ENCODE peak calls at places on chromosomes 6 and 20, in five cellular contexts. W, C, D, V and E are unnamed samples.
A peak's percentile ranks its signal among the peaks of the same experiment; 100 is the strongest.

GRCh38 chr6:33080127-33081089 is 4.6 kb downstream of the HLA-DPB1 start:
- DNase-seq in W (no peak), C (peak; percentile 82), D (peak; percentile 25), V (no peak), E (peak; percentile 84)

GRCh38 chr6:75480425-75480824 is 13.2 kb downstream of the FILIP1 start:
- DNase-seq in W (no peak), C (no peak), D (peak; percentile 34), V (no peak), E (no peak)

GRCh38 chr20:31630187-31630790 is 7.4 kb upstream of the COX4I2 start:
- DNase-seq in W (no peak), C (peak; percentile 41), D (no peak), V (no peak), E (no peak)

GRCh38 chr6:122049341-122049740 is 350.1 kb upstream of the HSF2 start:
- DNase-seq in W (no peak), C (no peak), D (peak; percentile 36), V (no peak), E (no peak)

GRCh38 chr6:81788748-81789147 is 36.3 kb upstream of the TENT5A start:
- DNase-seq in W (no peak), C (peak; percentile 28), D (no peak), V (no peak), E (no peak)

GRCh38 chr20:47370214-47370613 is 13.7 kb upstream of the ZMYND8 start:
- DNase-seq in W (no peak), C (no peak), D (no peak), V (no peak), E (no peak)

GRCh38 chr20:15561707-15562106 is 1011.5 kb downstream of the KIF16B start:
- DNase-seq in W (no peak), C (peak; percentile 10), D (no peak), V (no peak), E (no peak)

GRCh38 chr6:84224251-84224650 is 3.2 kb downstream of the CEP162 start:
- DNase-seq in W (no peak), C (no peak), D (peak; percentile 8), V (no peak), E (no peak)

GRCh38 chr6:69768664-69769063 is 28.1 kb downstream of the LMBRD1 start:
- DNase-seq in W (no peak), C (no peak), D (no peak), V (no peak), E (no peak)

GRCh38 chr6:15417811-15418210 is 171.9 kb downstream of the JARID2 start:
- DNase-seq in W (no peak), C (no peak), D (peak; percentile 84), V (no peak), E (no peak)

GRCh38 chr6:158959552-158959951 is 40.5 kb downstream of the RSPH3 start:
- DNase-seq in W (no peak), C (no peak), D (no peak), V (no peak), E (no peak)

GRCh38 chr6:142289687-142290086 is 12.1 kb upstream of the ADGRG6 start:
- DNase-seq in W (no peak), C (no peak), D (no peak), V (no peak), E (no peak)

GRCh38 chr6:112701201-112701600 is 354.1 kb downstream of the RFPL4B start:
- DNase-seq in W (no peak), C (peak; percentile 15), D (peak; percentile 52), V (no peak), E (no peak)

GRCh38 chr6:132404736-132405135 is 3.5 kb upstream of the MOXD1 start:
- DNase-seq in W (no peak), C (no peak), D (no peak), V (no peak), E (no peak)

GRCh38 chr6:33695451-33695855 is 16.0 kb downstream of the UQCC2 start:
- DNase-seq in W (no peak), C (no peak), D (no peak), V (no peak), E (no peak)

GRCh38 chr6:140684776-140685550 is 1310.5 kb upstream of the CITED2 start:
- DNase-seq in W (no peak), C (no peak), D (no peak), V (no peak), E (no peak)

GRCh38 chr6:55668625-55669024 is 89.6 kb upstream of the HMGCLL1 start:
- DNase-seq in W (no peak), C (peak; percentile 25), D (peak; percentile 3), V (no peak), E (no peak)

GRCh38 chr6:41222513-41222912 is 5.6 kb upstream of the TREML4 start:
- DNase-seq in W (no peak), C (no peak), D (no peak), V (no peak), E (no peak)

GRCh38 chr6:139996253-139996834 is 621.9 kb upstream of the CITED2 start:
- DNase-seq in W (no peak), C (peak; percentile 34), D (no peak), V (no peak), E (no peak)

GRCh38 chr20:16518784-16519084 is 54.5 kb downstream of the KIF16B start:
- DNase-seq in W (no peak), C (no peak), D (no peak), V (no peak), E (no peak)

GRCh38 chr20:37574199-37574890 is 46.7 kb upstream of the BLCAP start:
- DNase-seq in W (no peak), C (no peak), D (no peak), V (no peak), E (no peak)

GRCh38 chr6:120844084-120844483 is 490.2 kb downstream of the TBC1D32 start:
- DNase-seq in W (no peak), C (no peak), D (no peak), V (no peak), E (no peak)

GRCh38 chr6:105519954-105520353 is 117.1 kb upstream of the PREP start:
- DNase-seq in W (no peak), C (no peak), D (no peak), V (no peak), E (no peak)

GRCh38 chr20:13870349-13870748 is 85.5 kb downstream of the NDUFAF5 start:
- DNase-seq in W (no peak), C (no peak), D (no peak), V (no peak), E (no peak)

DNA sequence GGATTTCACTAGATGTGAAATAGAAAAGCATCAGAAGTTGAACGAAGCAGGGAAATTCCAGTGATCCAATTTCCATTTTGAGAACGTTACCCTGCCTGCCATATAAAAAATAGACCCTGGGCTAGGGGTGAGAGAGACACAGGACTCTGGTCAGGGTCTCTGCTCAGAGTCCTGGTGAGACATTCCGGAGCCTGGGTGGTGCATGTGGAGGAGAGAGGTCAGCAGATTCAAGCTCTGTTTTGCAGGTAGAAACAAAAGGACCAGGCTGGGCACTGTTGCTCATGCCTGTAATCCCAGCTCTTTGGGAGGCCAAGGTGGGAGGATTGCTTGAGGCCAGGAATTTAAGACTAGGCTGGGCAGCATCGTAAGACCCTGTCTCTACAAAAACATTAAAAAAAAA is 17.9 kb downstream of the PKIG start:
- DNase-seq in W (no peak), C (no peak), D (no peak), V (no peak), E (no peak)
- H3K4me1 ChIP-seq in W (peaks cover 26% of the 10 kb centered on the region), C (peaks cover 16% of the 10 kb centered on the region), D (peaks cover 18% of the 10 kb centered on the region), V (peaks cover 8% of the 10 kb centered on the region), E (peaks cover 4% of the 10 kb centered on the region)

DNA sequence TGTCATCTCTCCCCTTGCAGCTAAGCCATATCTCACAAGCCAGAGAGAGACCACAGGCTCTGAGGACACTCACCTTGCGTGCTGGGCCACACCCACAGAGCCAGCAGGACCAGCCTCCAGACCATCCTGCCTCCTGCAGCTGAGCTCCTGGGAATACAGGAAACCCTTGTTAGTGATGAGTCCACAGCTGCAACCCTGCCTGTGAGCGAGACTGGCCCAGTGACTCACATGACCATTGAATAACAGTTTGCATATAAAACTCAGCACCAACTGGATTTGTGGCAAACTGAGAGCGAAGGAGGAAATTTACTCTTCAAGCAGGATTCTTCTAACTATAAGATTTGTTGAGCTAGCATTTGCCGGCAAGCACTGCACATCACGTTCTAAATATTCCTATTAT is 3.0 kb downstream of the THBS2 start:
- DNase-seq in W (no peak), C (no peak), D (peak; percentile 87), V (no peak), E (peak; percentile 79)
- H3K4me1 ChIP-seq in W (peaks cover 13% of the 10 kb centered on the region), C (peaks cover 6% of the 10 kb centered on the region), D (peaks cover 18% of the 10 kb centered on the region), V (no peaks in the 10 kb centered on the region), E (no peaks in the 10 kb centered on the region)

DNA sequence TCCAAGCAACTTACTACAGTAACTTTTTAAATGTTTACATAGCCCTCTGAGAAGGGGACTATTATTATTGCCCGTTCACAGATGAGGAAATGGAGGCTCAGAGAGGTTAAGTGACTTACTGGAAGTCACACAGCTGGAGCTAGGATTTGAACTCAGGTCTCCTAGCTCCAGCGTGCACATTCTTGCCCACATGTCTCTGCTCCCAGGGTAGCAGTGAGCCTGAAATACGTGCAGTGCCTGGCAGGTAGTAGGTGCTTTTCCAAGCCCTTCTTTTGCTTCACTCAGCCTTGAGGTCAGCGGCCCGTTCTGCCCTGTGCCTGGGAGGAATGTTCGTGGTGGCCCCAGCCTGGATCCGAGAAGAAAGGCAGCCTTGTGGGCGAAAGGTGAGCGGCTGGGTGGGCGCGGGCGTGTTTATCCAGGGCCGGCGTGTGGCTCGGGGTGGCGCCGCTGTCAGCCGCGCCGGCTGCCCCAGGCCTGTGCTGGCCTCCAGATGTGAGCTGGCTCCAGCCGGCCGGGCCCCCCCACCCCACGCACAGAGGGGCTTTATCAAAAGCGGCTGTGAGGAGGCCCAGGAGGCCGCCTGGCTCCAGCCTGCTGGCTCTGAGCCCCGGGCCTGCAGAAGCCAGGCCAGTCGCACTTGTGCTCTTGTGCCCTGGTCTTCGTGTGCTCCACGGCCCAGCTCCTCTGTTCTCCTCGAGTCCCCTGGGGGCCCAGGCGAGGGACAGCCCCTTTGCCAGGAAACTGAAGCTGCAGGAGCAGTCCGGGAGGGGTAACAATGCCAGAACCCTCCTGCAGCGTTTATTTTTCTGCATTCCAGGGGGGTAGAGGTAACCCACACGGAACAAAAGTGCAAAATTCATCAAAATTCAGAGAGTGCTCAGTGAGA is 58.1 kb downstream of the UBE2V1 start:
- DNase-seq in W (no peak), C (peak; percentile 82), D (peak; percentile 32), V (no peak), E (no peak)
- H3K4me1 ChIP-seq in W (no peaks in the 10 kb centered on the region), C (peaks cover 17% of the 10 kb centered on the region), D (peaks cover 11% of the 10 kb centered on the region), V (peaks cover 3% of the 10 kb centered on the region), E (no peaks in the 10 kb centered on the region)

DNA sequence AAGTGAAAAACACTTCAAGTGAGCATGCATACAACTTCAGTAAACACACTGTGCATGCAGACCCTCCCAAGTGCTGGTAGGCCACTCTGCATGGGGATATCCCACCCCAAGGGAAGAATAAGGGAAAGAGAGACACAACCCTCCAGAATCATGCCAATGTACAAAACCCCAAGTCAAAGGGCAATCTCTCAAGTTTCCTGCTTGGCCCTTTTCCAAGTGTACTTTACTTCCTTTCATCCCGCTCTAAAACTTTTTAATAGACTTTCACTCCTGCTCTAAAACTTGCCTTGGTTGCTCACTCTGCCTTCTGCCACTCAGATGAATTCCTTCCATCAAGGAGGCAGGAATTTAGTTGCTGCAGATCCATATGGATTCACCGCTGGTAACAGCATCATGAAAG is 205.7 kb upstream of the PROKR2 start:
- DNase-seq in W (no peak), C (no peak), D (no peak), V (no peak), E (no peak)
- H3K4me1 ChIP-seq in W (no peaks in the 10 kb centered on the region), C (no peaks in the 10 kb centered on the region), D (no peaks in the 10 kb centered on the region), V (no peaks in the 10 kb centered on the region), E (no peaks in the 10 kb centered on the region)

GRCh38 chr6:9463311-9463710 is 951.6 kb downstream of the TFAP2A start:
- DNase-seq in W (no peak), C (no peak), D (no peak), V (no peak), E (no peak)
- H3K4me1 ChIP-seq in W (no peaks in the 10 kb centered on the region), C (no peaks in the 10 kb centered on the region), D (no peaks in the 10 kb centered on the region), V (no peaks in the 10 kb centered on the region), E (no peaks in the 10 kb centered on the region)